ENCODE peak calls at places on chromosomes 4 and X, in five cellular contexts. F is astrocyte, L is heart right ventricle, A is keratinocyte, G is Peyer's patch. N is an unnamed sample. For H3K36me3, the result is how much of the 10 kb centered on the place peaks cover.

GRCh38 chr4:22897520-22898108 is 204.9 kb downstream of the GBA3 start:
- DNase-seq in G (no peak), A (no peak), F (peak), L (no peak), N (peak)

GRCh38 chr4:8176547-8177399 is 18.2 kb upstream of the ABLIM2 start:
- DNase-seq in G (peak), A (no peak), F (peak), L (peak), N (no peak)

GRCh38 chrX:149490100-149490499 is 15.0 kb downstream of the IDS start:
- DNase-seq in G (no peak), L (no peak), F (peak), A (no peak), N (peak)

GRCh38 chr4:110096406-110096805 is 102.0 kb downstream of the ELOVL6 start:
- DNase-seq in L (no peak), A (no peak), G (no peak), F (no peak), N (no peak)

GRCh38 chr4:25457053-25457715 is 80.1 kb downstream of the ANAPC4 start:
- DNase-seq in G (no peak), F (peak), A (no peak), L (no peak), N (no peak)

GRCh38 chr4:118849867-118850812 is 14.2 kb upstream of the SEC24D start:
- DNase-seq in L (no peak), G (peak), F (no peak), A (no peak), N (peak)

GRCh38 chr4:177380730-177381287 is 61.4 kb downstream of the AGA start:
- DNase-seq in A (no peak), G (no peak), F (no peak), L (no peak), N (no peak)

GRCh38 chr4:159837071-159837470 is 734.2 kb downstream of the RAPGEF2 start:
- DNase-seq in L (no peak), G (no peak), F (no peak), A (no peak), N (no peak)

GRCh38 chr4:127188847-127189246 is 443.9 kb upstream of the INTU start:
- DNase-seq in L (no peak), A (no peak), G (no peak), F (peak), N (no peak)

GRCh38 chr4:56681158-56681848 is at the start of gene HOPX:
- DNase-seq in G (peak), F (peak), L (peak), A (no peak), N (peak)

GRCh38 chr4:92634891-92635290 is 331.1 kb downstream of the GRID2 start:
- DNase-seq in L (no peak), A (no peak), F (no peak), G (no peak), N (no peak)

GRCh38 chr4:39046243-39046642 is 14.0 kb upstream of the TMEM156 start:
- DNase-seq in A (peak), G (no peak), F (peak), L (no peak), N (peak)
- H3K4me3 ChIP-seq in A (peak), G (peak), F (peak), L (peak), N (peak)

GRCh38 chr4:145881991-145882390 is 56.6 kb downstream of the ZNF827 start:
- DNase-seq in F (no peak), L (no peak), A (peak), G (peak), N (peak)

GRCh38 chr4:145883173-145883572 is 55.5 kb downstream of the ZNF827 start:
- DNase-seq in A (no peak), G (no peak), L (no peak), F (no peak), N (no peak)

GRCh38 chr4:145882594-145882993 is 56.0 kb downstream of the ZNF827 start:
- DNase-seq in L (no peak), F (no peak), A (no peak), G (no peak), N (no peak)

GRCh38 chr4:145880355-145880960 is 58.2 kb downstream of the ZNF827 start:
- DNase-seq in G (no peak), A (peak), L (no peak), F (no peak), N (no peak)

DNA sequence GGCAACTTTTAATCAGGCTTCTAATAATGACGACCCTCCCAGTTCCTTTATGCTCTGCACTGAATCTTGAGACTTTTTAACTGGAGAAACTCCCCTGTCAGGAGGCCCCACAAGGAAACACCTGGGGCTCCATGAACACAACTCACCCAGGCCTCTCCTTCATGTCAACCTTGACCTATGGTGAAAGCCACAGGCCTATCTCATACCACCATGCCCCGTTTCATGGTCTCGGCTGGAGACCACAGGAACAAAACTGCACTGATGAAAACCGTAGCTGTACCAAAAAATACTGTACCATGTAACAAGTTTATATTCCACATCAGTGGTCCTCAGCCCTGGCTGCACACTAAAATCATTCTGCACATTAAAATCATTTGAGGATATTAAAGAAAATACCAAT is 57.0 kb downstream of the ZNF827 start:
- DNase-seq in G (no peak), F (no peak), A (no peak), L (no peak), N (no peak)
- H3K36me3 ChIP-seq in G (under half), F (under half), A (under half), L (under half), N (under half)

DNA sequence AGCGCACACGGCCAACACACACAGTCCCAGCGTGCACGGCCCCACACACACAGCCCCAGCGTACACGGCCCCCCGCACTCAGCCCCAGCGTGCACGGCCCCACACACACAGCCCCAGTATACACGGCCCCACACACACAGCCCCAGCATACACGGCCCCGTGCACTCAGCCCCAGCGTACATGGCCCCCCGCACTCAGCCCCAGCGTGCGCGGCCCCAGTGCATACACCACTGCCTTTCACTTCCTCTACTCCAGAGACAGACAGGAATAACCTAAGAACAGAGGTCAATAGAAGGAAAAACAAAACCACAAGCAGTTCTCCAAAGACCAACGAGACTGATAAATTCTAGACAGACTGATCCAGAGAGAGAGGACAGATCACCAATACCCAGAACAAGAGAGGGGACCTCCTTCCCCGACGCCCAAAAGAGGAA is 17.1 kb downstream of the GAK start:
- DNase-seq in G (no peak), F (no peak), A (no peak), L (no peak), N (no peak)
- H3K4me3 ChIP-seq in G (no peak), F (no peak), A (no peak), L (no peak), N (no peak)

GRCh38 chr4:1328267-1329155 is 18.5 kb upstream of the UVSSA start:
- DNase-seq in A (no peak), F (no peak), L (no peak), G (no peak), N (no peak)
- H3K36me3 ChIP-seq in A (under half), F (under half), L (under half), G (half or more), N (under half)

DNA sequence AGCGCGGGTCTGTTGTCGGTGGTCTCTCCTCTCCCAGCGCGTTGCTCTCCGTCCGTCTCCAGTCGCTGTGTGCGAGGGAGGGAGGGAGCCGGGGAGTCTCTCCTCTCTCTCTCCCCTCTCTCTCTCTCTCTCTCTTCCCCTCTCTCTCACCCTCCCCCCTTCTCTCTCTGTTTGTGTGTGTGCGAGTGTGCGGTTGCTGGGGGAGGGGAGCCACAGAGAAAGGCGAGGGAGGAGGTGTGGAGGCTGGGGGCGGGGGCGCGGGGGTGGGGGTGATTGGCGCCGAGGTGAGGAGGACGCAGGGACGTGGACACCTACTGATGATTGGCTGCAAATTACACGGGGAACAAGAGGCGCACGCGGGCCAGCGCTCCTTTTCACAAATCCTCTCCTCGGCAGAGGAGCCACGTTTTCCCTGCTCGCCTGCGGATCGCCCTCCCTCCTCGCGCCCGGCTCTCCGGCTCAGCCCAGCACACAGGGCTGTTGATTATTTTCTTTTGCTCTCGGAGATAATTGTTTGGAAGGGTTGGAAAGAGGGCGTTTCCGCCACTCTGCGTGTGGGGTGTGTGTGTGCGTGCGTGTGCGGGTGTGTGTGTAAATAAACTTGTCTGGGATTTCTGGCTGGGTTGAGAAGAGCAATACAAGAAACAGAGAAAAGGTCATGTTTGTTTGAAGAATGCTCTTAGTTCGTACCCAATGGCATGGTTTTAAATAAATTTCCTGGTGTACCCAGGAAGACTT is at the start of gene CXXC4:
- DNase-seq in F (peak), L (peak), A (no peak), G (peak), N (no peak)
- H3K4me3 ChIP-seq in F (peak), L (peak), A (peak), G (peak), N (peak)

N was measured in PC-9.